ENCODE peak calls at places on chromosome 10, in eight cellular contexts. One of them, this sample, is unnamed.

GRCh38 chr10:6778992-6779701 is 199.1 kb upstream of the PRKCQ start:
- DNase-seq in NCI-H82: no peak
- DNase-seq in AG09309: peak
- DNase-seq in NCI-H1930: no peak
- DNase-seq in activated T-cell treated with anti-CD3 and anti-CD28 coated beads for 1 hour: no peak
- DNase-seq in HTR-8/SVneo: peak
- DNase-seq in left cardiac atrium: peak
- DNase-seq in bronchial epithelial cell: peak
- DNase-seq in this sample: no peak

GRCh38 chr10:67912330-67912946 is 28.0 kb downstream of the SIRT1 start:
- DNase-seq in NCI-H82: no peak
- DNase-seq in AG09309: no peak
- DNase-seq in NCI-H1930: no peak
- DNase-seq in activated T-cell treated with anti-CD3 and anti-CD28 coated beads for 1 hour: no peak
- DNase-seq in HTR-8/SVneo: no peak
- DNase-seq in left cardiac atrium: no peak
- DNase-seq in bronchial epithelial cell: no peak
- DNase-seq in this sample: no peak

GRCh38 chr10:44923611-44924010 is 12.5 kb downstream of the TMEM72 start:
- DNase-seq in NCI-H82: no peak
- DNase-seq in AG09309: no peak
- DNase-seq in NCI-H1930: no peak
- DNase-seq in activated T-cell treated with anti-CD3 and anti-CD28 coated beads for 1 hour: no peak
- DNase-seq in HTR-8/SVneo: no peak
- DNase-seq in left cardiac atrium: no peak
- DNase-seq in bronchial epithelial cell: no peak
- DNase-seq in this sample: no peak

GRCh38 chr10:33215635-33216034 is 118.8 kb downstream of the NRP1 start:
- DNase-seq in NCI-H82: no peak
- DNase-seq in AG09309: peak
- DNase-seq in NCI-H1930: no peak
- DNase-seq in activated T-cell treated with anti-CD3 and anti-CD28 coated beads for 1 hour: no peak
- DNase-seq in HTR-8/SVneo: no peak
- DNase-seq in left cardiac atrium: peak
- DNase-seq in bronchial epithelial cell: peak
- DNase-seq in this sample: no peak

GRCh38 chr10:30098624-30099023 is 39.2 kb upstream of the JCAD start:
- DNase-seq in NCI-H82: no peak
- DNase-seq in AG09309: peak
- DNase-seq in NCI-H1930: no peak
- DNase-seq in activated T-cell treated with anti-CD3 and anti-CD28 coated beads for 1 hour: no peak
- DNase-seq in HTR-8/SVneo: peak
- DNase-seq in left cardiac atrium: no peak
- DNase-seq in bronchial epithelial cell: peak
- DNase-seq in this sample: no peak

GRCh38 chr10:86536294-86536861 is 14.8 kb upstream of the WAPL start:
- DNase-seq in NCI-H82: no peak
- DNase-seq in AG09309: no peak
- DNase-seq in NCI-H1930: no peak
- DNase-seq in activated T-cell treated with anti-CD3 and anti-CD28 coated beads for 1 hour: peak
- DNase-seq in HTR-8/SVneo: no peak
- DNase-seq in left cardiac atrium: no peak
- DNase-seq in bronchial epithelial cell: no peak
- DNase-seq in this sample: no peak

GRCh38 chr10:114624941-114625780 is 32.9 kb downstream of the ABLIM1 start:
- DNase-seq in NCI-H82: no peak
- DNase-seq in AG09309: no peak
- DNase-seq in NCI-H1930: no peak
- DNase-seq in activated T-cell treated with anti-CD3 and anti-CD28 coated beads for 1 hour: no peak
- DNase-seq in HTR-8/SVneo: no peak
- DNase-seq in left cardiac atrium: no peak
- DNase-seq in bronchial epithelial cell: peak
- DNase-seq in this sample: no peak

GRCh38 chr10:35328404-35329037 is 7.8 kb upstream of the CCNY start:
- DNase-seq in NCI-H82: no peak
- DNase-seq in AG09309: peak
- DNase-seq in NCI-H1930: no peak
- DNase-seq in activated T-cell treated with anti-CD3 and anti-CD28 coated beads for 1 hour: no peak
- DNase-seq in HTR-8/SVneo: no peak
- DNase-seq in left cardiac atrium: no peak
- DNase-seq in bronchial epithelial cell: peak
- DNase-seq in this sample: no peak

GRCh38 chr10:91672021-91672608 is 39.2 kb upstream of the PPP1R3C start:
- DNase-seq in NCI-H82: peak
- DNase-seq in AG09309: no peak
- DNase-seq in NCI-H1930: no peak
- DNase-seq in activated T-cell treated with anti-CD3 and anti-CD28 coated beads for 1 hour: no peak
- DNase-seq in HTR-8/SVneo: peak
- DNase-seq in left cardiac atrium: no peak
- DNase-seq in bronchial epithelial cell: peak
- DNase-seq in this sample: no peak

GRCh38 chr10:101007099-101007711 is 7.6 kb downstream of the LZTS2 start:
- DNase-seq in NCI-H82: peak
- DNase-seq in AG09309: no peak
- DNase-seq in NCI-H1930: no peak
- DNase-seq in activated T-cell treated with anti-CD3 and anti-CD28 coated beads for 1 hour: no peak
- DNase-seq in HTR-8/SVneo: no peak
- DNase-seq in left cardiac atrium: no peak
- DNase-seq in bronchial epithelial cell: no peak
- DNase-seq in this sample: no peak

GRCh38 chr10:3082290-3082689 is 14.9 kb downstream of the PFKP start:
- DNase-seq in NCI-H82: no peak
- DNase-seq in AG09309: no peak
- DNase-seq in NCI-H1930: no peak
- DNase-seq in activated T-cell treated with anti-CD3 and anti-CD28 coated beads for 1 hour: no peak
- DNase-seq in HTR-8/SVneo: no peak
- DNase-seq in left cardiac atrium: no peak
- DNase-seq in bronchial epithelial cell: no peak
- DNase-seq in this sample: no peak

GRCh38 chr10:103557455-103557854 is 64.0 kb downstream of the NEURL1 start:
- DNase-seq in NCI-H82: no peak
- DNase-seq in AG09309: no peak
- DNase-seq in NCI-H1930: no peak
- DNase-seq in activated T-cell treated with anti-CD3 and anti-CD28 coated beads for 1 hour: no peak
- DNase-seq in HTR-8/SVneo: no peak
- DNase-seq in left cardiac atrium: no peak
- DNase-seq in bronchial epithelial cell: no peak
- DNase-seq in this sample: no peak

GRCh38 chr10:121088524-121088923 is 237.4 kb downstream of the WDR11 start:
- DNase-seq in NCI-H82: peak
- DNase-seq in AG09309: no peak
- DNase-seq in NCI-H1930: no peak
- DNase-seq in activated T-cell treated with anti-CD3 and anti-CD28 coated beads for 1 hour: no peak
- DNase-seq in HTR-8/SVneo: no peak
- DNase-seq in left cardiac atrium: no peak
- DNase-seq in bronchial epithelial cell: peak
- DNase-seq in this sample: peak

GRCh38 chr10:69662173-69662685 is 32.2 kb downstream of the FAM241B start:
- DNase-seq in NCI-H82: no peak
- DNase-seq in AG09309: no peak
- DNase-seq in NCI-H1930: no peak
- DNase-seq in activated T-cell treated with anti-CD3 and anti-CD28 coated beads for 1 hour: no peak
- DNase-seq in HTR-8/SVneo: no peak
- DNase-seq in left cardiac atrium: no peak
- DNase-seq in bronchial epithelial cell: no peak
- DNase-seq in this sample: no peak

GRCh38 chr10:111113961-111114830 is 37.4 kb downstream of the ADRA2A start:
- DNase-seq in NCI-H82: no peak
- DNase-seq in AG09309: no peak
- DNase-seq in NCI-H1930: no peak
- DNase-seq in activated T-cell treated with anti-CD3 and anti-CD28 coated beads for 1 hour: no peak
- DNase-seq in HTR-8/SVneo: no peak
- DNase-seq in left cardiac atrium: no peak
- DNase-seq in bronchial epithelial cell: no peak
- DNase-seq in this sample: no peak